ENCODE peak calls at places on chromosomes 3 and 15, in four cellular contexts. A is breast epithelium, R is psoas muscle, Q is transverse colon. Y is an unnamed sample. For H3K4me1 and H3K27me3, the result is how much of the 10 kb centered on the place peaks cover.

GRCh38 chr3:69628956-69629355 is 110.3 kb upstream of the MITF start:
- DNase-seq in R (no peak), Q (no peak), A (no peak), Y (no peak)

GRCh38 chr3:122101646-122102045 is 46.5 kb downstream of the CD86 start:
- DNase-seq in R (no peak), Q (no peak), A (no peak), Y (peak)

GRCh38 chr3:27728195-27729087 is 6.3 kb upstream of the EOMES start:
- DNase-seq in R (no peak), A (no peak), Q (no peak), Y (no peak)

GRCh38 chr15:33146051-33146450 is 48.5 kb downstream of the FMN1 start:
- DNase-seq in Q (no peak), R (no peak), A (no peak), Y (no peak)

GRCh38 chr3:154779571-154779970 is 300.5 kb upstream of the MME start:
- DNase-seq in Q (no peak), A (no peak), R (no peak), Y (no peak)

GRCh38 chr3:75242012-75242411 is 422.1 kb upstream of the FRG2C start:
- DNase-seq in R (no peak), Q (no peak), A (no peak), Y (no peak)

GRCh38 chr15:73884159-73884558 is 10.8 kb downstream of the TBC1D21 start:
- DNase-seq in R (no peak), A (no peak), Q (no peak), Y (no peak)

GRCh38 chr3:14455571-14456317 is 53.3 kb downstream of the SLC6A6 start:
- DNase-seq in Q (no peak), A (no peak), R (no peak), Y (peak)

GRCh38 chr15:73683624-73684536 is at the start of gene CD276:
- DNase-seq in Q (peak), A (peak), R (peak), Y (peak)

GRCh38 chr3:40504636-40505430 is 1.0 kb upstream of the ZNF620 start:
- DNase-seq in R (peak), Q (no peak), A (no peak), Y (no peak)

GRCh38 chr15:60375255-60375809 is 22.5 kb downstream of the ANXA2 start:
- DNase-seq in Q (no peak), R (no peak), A (no peak), Y (no peak)

GRCh38 chr3:5036858-5037257 is 57.6 kb downstream of the BHLHE40 start:
- DNase-seq in A (no peak), Q (no peak), R (no peak), Y (no peak)

GRCh38 chr15:82126346-82126745 is 80.5 kb upstream of the MEX3B start:
- DNase-seq in A (no peak), Q (no peak), R (no peak), Y (no peak)

GRCh38 chr3:123346726-123347125 is 102.2 kb downstream of the ADCY5 start:
- DNase-seq in Q (no peak), A (peak), R (no peak), Y (no peak)

GRCh38 chr3:99319450-99319849 is 318.9 kb upstream of the COL8A1 start:
- DNase-seq in R (no peak), Q (no peak), A (no peak), Y (no peak)

GRCh38 chr3:99579246-99579645 is 59.1 kb upstream of the COL8A1 start:
- DNase-seq in R (no peak), Q (no peak), A (no peak), Y (no peak)

GRCh38 chr3:56629044-56629443 is 54.0 kb downstream of the TASOR start:
- DNase-seq in R (no peak), Q (no peak), A (no peak), Y (no peak)

GRCh38 chr3:150407051-150407817 is 864 bp upstream of the TSC22D2 start:
- DNase-seq in Q (peak), R (no peak), A (no peak), Y (no peak)

GRCh38 chr3:160185711-160186110 is 39.5 kb upstream of the C3orf80 start:
- DNase-seq in Q (no peak), R (no peak), A (no peak), Y (no peak)

GRCh38 chr15:69107025-69107620 is 53.3 kb upstream of the GLCE start:
- DNase-seq in Q (no peak), A (no peak), R (no peak), Y (no peak)

GRCh38 chr3:66497288-66497972 is 3.4 kb downstream of the LRIG1 start:
- DNase-seq in A (no peak), R (no peak), Q (no peak), Y (peak)
- H3K4me1 ChIP-seq in A (under half), R (half or more), Q (half or more), Y (under half)

GRCh38 chr3:58724376-58724775 is 57.8 kb upstream of the FAM3D start:
- DNase-seq in R (no peak), A (no peak), Q (no peak), Y (no peak)

GRCh38 chr3:58723197-58723596 is 56.6 kb upstream of the FAM3D start:
- DNase-seq in A (no peak), Q (no peak), R (no peak), Y (no peak)

GRCh38 chr3:58719684-58720083 is 53.1 kb upstream of the FAM3D start:
- DNase-seq in Q (no peak), R (no peak), A (no peak), Y (no peak)

GRCh38 chr3:58720526-58720925 is 54.0 kb upstream of the FAM3D start:
- DNase-seq in R (no peak), Q (no peak), A (no peak), Y (no peak)

GRCh38 chr3:58722526-58722925 is 56.0 kb upstream of the FAM3D start:
- DNase-seq in A (no peak), Q (no peak), R (no peak), Y (peak)
- H3K27me3 ChIP-seq in A (under half), Q (under half), R (under half), Y (under half)

GRCh38 chr15:25436707-25437106 is 2.1 kb downstream of the UBE3A start:
- DNase-seq in Q (no peak), A (no peak), R (no peak), Y (no peak)
- H3K4me1 ChIP-seq in Q (half or more), A (under half), R (half or more), Y (under half)

GRCh38 chr3:11950576-11950975 is 53.6 kb upstream of the SYN2 start:
- DNase-seq in R (no peak), Q (no peak), A (no peak), Y (no peak)
- H3K27me3 ChIP-seq in R (under half), Q (under half), A (under half), Y (under half)

DNA sequence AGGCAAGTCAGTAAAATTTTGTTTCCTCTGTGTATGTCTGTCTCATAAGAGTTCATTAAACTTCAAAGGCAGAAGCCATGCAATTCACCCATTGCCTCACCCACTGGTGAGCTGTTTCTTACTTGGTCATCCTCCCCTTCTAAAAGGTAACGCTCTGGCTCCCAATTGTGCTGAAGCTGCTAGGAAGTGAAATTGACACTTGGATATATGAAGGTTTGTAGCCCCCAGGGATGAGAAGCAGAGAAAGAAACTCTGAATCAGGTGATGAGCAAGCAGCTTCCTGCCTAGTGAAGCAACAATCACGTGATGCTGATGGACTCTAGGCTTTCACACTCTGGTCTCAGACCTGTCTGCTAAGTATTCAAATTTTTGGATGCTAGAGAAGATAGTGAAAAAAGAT is 70.7 kb downstream of the CD200R1L start:
- DNase-seq in R (no peak), A (no peak), Q (no peak), Y (no peak)
- H3K4me1 ChIP-seq in R (under half), A (under half), Q (under half), Y (under half)

GRCh38 chr15:88871313-88871712 is 24.0 kb downstream of the HAPLN3 start:
- DNase-seq in R (no peak), A (no peak), Q (no peak), Y (no peak)
- H3K27me3 ChIP-seq in R (under half), A (under half), Q (under half), Y (under half)

GRCh38 chr15:83163032-83163431 is 44.6 kb downstream of the HDGFL3 start:
- DNase-seq in A (no peak), Q (no peak), R (no peak), Y (no peak)
- H3K4me1 ChIP-seq in A (under half), Q (under half), R (under half), Y (under half)